ENCODE peak calls at places on chromosomes 5 and 9, in five cellular contexts. V is cardiac muscle cell, A is stomach, X is left lung, P is GM12878. T is an unnamed sample.

GRCh38 chr5:127355342-127355741 is 64.7 kb downstream of the MEGF10 start:
- DNase-seq in V (no peak), A (no peak), X (no peak), P (no peak), T (no peak)

GRCh38 chr9:133869674-133870419 is 122.3 kb downstream of the VAV2 start:
- DNase-seq in V (peak; percentile 63), A (no peak), X (no peak), P (no peak), T (no peak)

GRCh38 chr9:131418143-131419028 is 24.5 kb downstream of the PRRC2B start:
- DNase-seq in V (no peak), A (peak; percentile 70), X (no peak), P (no peak), T (no peak)

GRCh38 chr5:93601433-93602175 is 18.6 kb downstream of the NR2F1 start:
- DNase-seq in V (no peak), A (no peak), X (no peak), P (no peak), T (no peak)

GRCh38 chr9:75552941-75553340 is 337.5 kb upstream of the PCSK5 start:
- DNase-seq in V (no peak), A (no peak), X (no peak), P (no peak), T (no peak)

GRCh38 chr9:107119294-107119693 is 163.8 kb upstream of the RAD23B start:
- DNase-seq in V (peak; percentile 18), A (no peak), X (no peak), P (no peak), T (no peak)

GRCh38 chr5:58934629-58935097 is 351.8 kb downstream of the RAB3C start:
- DNase-seq in V (peak; percentile 14), A (no peak), X (no peak), P (no peak), T (no peak)

GRCh38 chr9:114718801-114719221 is 36.8 kb upstream of the TEX48 start:
- DNase-seq in V (no peak), A (peak; percentile 59), X (no peak), P (no peak), T (no peak)

GRCh38 chr5:102924963-102925362 is 169.9 kb downstream of the PAM start:
- DNase-seq in V (no peak), A (no peak), X (no peak), P (no peak), T (no peak)

GRCh38 chr9:82504620-82505019 is 516.0 kb downstream of the SPATA31D1 start:
- DNase-seq in V (no peak), A (no peak), X (no peak), P (no peak), T (no peak)

GRCh38 chr5:170757182-170757601 is 26.3 kb upstream of the GABRP start:
- DNase-seq in V (peak; percentile 61), A (peak; percentile 66), X (no peak), P (peak; percentile 25), T (peak; percentile 59)

GRCh38 chr9:109264865-109265532 is 55.9 kb downstream of the EPB41L4B start:
- DNase-seq in V (no peak), A (peak; percentile 71), X (peak; percentile 76), P (no peak), T (no peak)

DNA sequence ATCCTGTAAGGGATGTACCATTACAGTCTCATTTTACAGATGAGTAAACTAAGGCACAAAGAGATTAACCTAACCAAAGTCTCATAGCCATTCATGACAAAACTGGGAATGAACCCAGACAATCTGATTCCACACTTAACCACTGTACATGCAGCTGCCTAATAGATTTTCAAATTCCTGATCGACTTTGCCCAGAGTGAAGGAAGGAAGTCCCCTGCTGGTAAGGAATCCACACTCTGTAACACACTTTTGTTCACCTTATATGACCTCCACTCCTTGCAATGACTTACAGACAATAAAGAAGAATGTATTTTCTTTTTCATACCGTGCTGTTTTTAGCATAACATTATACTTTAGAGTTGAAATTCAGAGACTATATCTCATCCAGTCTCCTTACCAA is 31.3 kb upstream of the PLPP6 start:
- DNase-seq in V (peak; percentile 6), A (no peak), X (no peak), P (no peak), T (peak; percentile 7)
- H3K27ac ChIP-seq in V (no peak overlapping the region), A (no peak overlapping the region), X (no peak overlapping the region), P (no peak overlapping the region), T (no peak overlapping the region)

DNA sequence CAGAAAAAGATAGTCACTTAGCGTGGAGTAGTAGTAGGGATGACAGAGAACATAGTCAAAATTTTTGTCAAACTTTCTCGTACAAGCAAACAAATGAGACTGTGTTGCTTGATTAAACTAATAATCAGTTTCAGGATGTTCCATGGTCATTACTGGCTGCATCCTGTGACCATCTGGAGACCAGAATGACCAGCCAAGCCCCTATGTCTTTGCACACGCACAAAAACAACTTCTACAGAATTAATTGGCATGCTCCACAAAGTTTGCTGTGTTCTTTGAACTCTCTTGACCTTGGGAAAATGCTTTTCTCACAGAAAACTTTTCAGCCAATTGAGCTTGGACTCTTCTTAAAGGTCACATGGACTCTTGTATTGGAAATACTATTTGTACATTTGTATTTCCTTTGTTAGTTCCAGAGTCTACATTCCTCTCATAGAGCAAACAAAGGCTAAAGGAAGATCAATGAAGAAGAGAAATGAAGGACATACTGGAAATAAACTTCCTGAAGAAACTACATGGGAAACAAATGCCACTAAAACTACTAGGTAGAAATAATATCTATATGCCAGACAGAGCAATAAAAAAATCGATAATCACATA is 147.8 kb downstream of the ARRDC3 start:
- DNase-seq in V (no peak), A (no peak), X (no peak), P (no peak), T (no peak)
- H3K4me3 ChIP-seq in V (no peak overlapping the region), A (no peak overlapping the region), X (no peak overlapping the region), P (no peak overlapping the region), T (no peak overlapping the region)

GRCh38 chr9:83636813-83637212 is 13.9 kb downstream of the IDNK start:
- DNase-seq in V (no peak), A (no peak), X (no peak), P (no peak), T (no peak)

GRCh38 chr9:83639266-83639665 is 16.3 kb downstream of the IDNK start:
- DNase-seq in V (no peak), A (no peak), X (no peak), P (no peak), T (no peak)

GRCh38 chr9:83637389-83637788 is 14.4 kb downstream of the IDNK start:
- DNase-seq in V (no peak), A (no peak), X (no peak), P (no peak), T (no peak)

GRCh38 chr9:83646500-83647239 is 23.7 kb downstream of the IDNK start:
- DNase-seq in V (no peak), A (no peak), X (no peak), P (no peak), T (no peak)

GRCh38 chr9:83642784-83643183 is 19.8 kb downstream of the IDNK start:
- DNase-seq in V (no peak), A (no peak), X (no peak), P (no peak), T (no peak)
- TF ChIP-seq CTCF in V (no peak), A (no peak), X (no peak), P (no peak), T (no peak)

GRCh38 chr9:112063151-112063550 is 111.9 kb downstream of the SUSD1 start:
- DNase-seq in V (no peak), A (no peak), X (no peak), P (no peak), T (no peak)

GRCh38 chr9:112065781-112066606 is 109.1 kb downstream of the SUSD1 start:
- DNase-seq in V (no peak), A (peak; percentile 86), X (no peak), P (no peak), T (peak; percentile 97)

GRCh38 chr9:112061152-112061740 is 113.9 kb downstream of the SUSD1 start:
- DNase-seq in V (peak; percentile 97), A (peak; percentile 55), X (no peak), P (peak; percentile 75), T (peak; percentile 97)

GRCh38 chr9:112069318-112070169 is 105.6 kb downstream of the SUSD1 start:
- DNase-seq in V (peak; percentile 33), A (no peak), X (no peak), P (peak; percentile 53), T (no peak)

DNA sequence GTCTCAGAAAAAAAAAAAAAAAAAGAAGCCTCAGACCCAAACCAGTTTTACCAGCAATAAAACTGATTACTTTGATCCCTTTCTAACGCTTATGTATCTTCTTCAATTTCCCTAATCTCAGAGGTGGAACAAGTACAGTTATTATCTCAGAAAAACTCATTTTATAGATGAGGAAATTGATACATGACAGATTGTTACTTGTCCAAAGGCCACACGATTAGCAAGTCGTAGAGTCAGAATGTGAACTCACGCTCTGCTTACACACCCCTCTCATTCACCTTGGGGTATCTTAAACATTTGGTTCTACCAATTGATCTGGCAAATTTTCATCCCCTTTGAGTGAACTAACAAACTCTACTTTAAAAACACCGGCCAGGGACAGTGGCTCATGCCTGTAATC is 110.2 kb downstream of the SUSD1 start:
- DNase-seq in V (no peak), A (no peak), X (no peak), P (no peak), T (no peak)
- H3K27ac ChIP-seq in V (no peak overlapping the region), A (peak overlapping the region; percentile 76), X (no peak overlapping the region), P (no peak overlapping the region), T (peak overlapping the region; percentile 92)

GRCh38 chr5:1923766-1924165 is 41.0 kb upstream of the IRX4 start:
- DNase-seq in V (no peak), A (no peak), X (no peak), P (no peak), T (no peak)

GRCh38 chr5:1921711-1922110 is 39.0 kb upstream of the IRX4 start:
- DNase-seq in V (no peak), A (no peak), X (no peak), P (no peak), T (no peak)

GRCh38 chr5:1925111-1926070 is 42.7 kb upstream of the IRX4 start:
- DNase-seq in V (no peak), A (no peak), X (peak; percentile 45), P (no peak), T (no peak)

GRCh38 chr5:1926071-1926440 is 43.3 kb upstream of the IRX4 start:
- DNase-seq in V (no peak), A (no peak), X (no peak), P (no peak), T (no peak)

GRCh38 chr5:1923341-1923740 is 40.6 kb upstream of the IRX4 start:
- DNase-seq in V (no peak), A (no peak), X (no peak), P (no peak), T (no peak)
- H3K4me3 ChIP-seq in V (no peak overlapping the region), A (no peak overlapping the region), X (no peak overlapping the region), P (no peak overlapping the region), T (no peak overlapping the region)

DNA sequence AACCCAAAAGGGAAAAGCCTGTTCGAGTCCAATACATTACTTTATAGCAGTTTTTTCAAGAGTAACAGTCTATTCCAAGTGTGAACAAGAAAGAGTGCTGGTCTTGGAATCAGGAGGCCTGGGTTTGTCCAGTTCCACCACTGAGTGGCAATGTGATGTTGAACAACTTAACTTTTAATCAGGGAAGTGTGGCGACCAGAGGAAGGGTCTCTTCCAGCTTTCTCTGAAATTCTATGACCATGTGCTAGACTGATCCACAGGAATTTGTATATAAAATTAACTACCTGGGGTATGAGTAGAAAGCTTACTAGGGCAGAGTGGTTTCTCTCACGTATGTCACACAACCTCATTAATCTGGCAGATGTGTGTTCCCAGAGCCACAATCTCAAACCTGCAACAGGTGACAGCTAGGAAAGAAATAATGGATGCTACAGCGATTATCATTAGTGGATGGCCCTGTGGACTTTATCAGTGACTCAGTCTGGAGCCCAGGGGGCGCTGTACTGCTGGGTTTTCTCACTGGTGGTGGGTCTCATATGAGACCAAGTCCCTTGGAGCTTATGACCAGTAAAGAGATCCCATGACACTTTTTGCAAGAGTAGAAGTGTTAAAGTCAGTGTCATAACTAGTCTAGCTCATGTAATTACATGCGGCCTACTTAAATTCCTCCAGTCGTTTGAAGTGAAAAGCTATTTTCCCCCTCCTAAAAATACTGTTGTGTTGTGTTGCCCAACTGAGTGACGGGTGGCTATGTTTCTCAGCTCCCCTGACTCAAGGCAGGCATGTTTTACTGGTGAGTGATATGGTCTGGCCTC is 116.5 kb downstream of the GDNF start:
- DNase-seq in V (peak; percentile 29), A (no peak), X (no peak), P (no peak), T (no peak)
- TF ChIP-seq CTCF in V (peak; percentile 54), A (no peak), X (no peak), P (peak; percentile 37), T (peak; percentile 72)

T was measured in brain microvascular endothelial cell.